ENCODE peak calls at places on chromosome 10, in four cellular contexts. V is DMS 273 treated with DMSO at 0.1 percent for 48 hours, P is fibroblast of lung, C is fibroblast of mammary gland. K is an unnamed sample.

GRCh38 chr10:62805139-62806092 is 896 bp downstream of the ADO start:
- DNase-seq in V (no peak), C (peak), P (peak), K (peak)

GRCh38 chr10:1187855-1188555 is 131.8 kb downstream of the WDR37 start:
- DNase-seq in C (no peak), P (no peak), V (no peak), K (no peak)

GRCh38 chr10:93542358-93542791 is 24.1 kb upstream of the FFAR4 start:
- DNase-seq in V (peak), C (peak), P (peak), K (no peak)

GRCh38 chr10:107930037-107930436 is 765.5 kb upstream of the SORCS1 start:
- DNase-seq in P (no peak), C (no peak), V (no peak), K (no peak)

GRCh38 chr10:61400524-61400923 is 52.7 kb downstream of the TMEM26 start:
- DNase-seq in V (no peak), P (no peak), C (no peak), K (no peak)

GRCh38 chr10:122786269-122786668 is 59.4 kb downstream of the CUZD1 start:
- DNase-seq in C (peak), V (no peak), P (peak), K (peak)

GRCh38 chr10:97683556-97684357 is 3.3 kb downstream of the AVPI1 start:
- DNase-seq in P (peak), C (peak), V (no peak), K (no peak)

GRCh38 chr10:21518629-21519321 is 6.7 kb downstream of the SKIDA1 start:
- DNase-seq in V (no peak), C (no peak), P (peak), K (peak)

GRCh38 chr10:839550-840205 is 91.8 kb downstream of the LARP4B start:
- DNase-seq in P (peak), V (no peak), C (no peak), K (no peak)

K was measured in kidney glomerular epithelial cell.